ENCODE peak calls at places on chromosome 10, in seven cellular contexts. A is fibroblast of lung, L is GM12865, T is upper lobe of right lung, J is fibroblast of pulmonary artery, P is H1, R is astrocyte of the spinal cord. B is an unnamed sample.

GRCh38 chr10:102634696-102635095 is 9.6 kb upstream of the TRIM8 start:
- DNase-seq in A (no peak), L (no peak), T (no peak), J (no peak), P (no peak), R (no peak), B (no peak)

GRCh38 chr10:87705339-87705738 is 45.7 kb downstream of the PAPSS2 start:
- DNase-seq in A (peak; percentile 66), L (no peak), T (no peak), J (peak; percentile 41), P (no peak), R (peak; percentile 15), B (peak; percentile 41)

GRCh38 chr10:84177541-84178386 is 4.2 kb downstream of the GPR15LG start:
- DNase-seq in A (no peak), L (peak; percentile 78), T (no peak), J (no peak), P (no peak), R (no peak), B (no peak)

GRCh38 chr10:13810536-13810935 is 223.8 kb downstream of the PRPF18 start:
- DNase-seq in A (no peak), L (peak; percentile 53), T (no peak), J (no peak), P (no peak), R (no peak), B (no peak)

GRCh38 chr10:36738738-36739431 is 386.5 kb upstream of the ANKRD30A start:
- DNase-seq in A (no peak), L (no peak), T (no peak), J (no peak), P (no peak), R (no peak), B (no peak)

GRCh38 chr10:76492026-76492425 is 1060.6 kb downstream of the LRMDA start:
- DNase-seq in A (peak; percentile 100), L (no peak), T (no peak), J (peak; percentile 93), P (no peak), R (peak; percentile 95), B (peak; percentile 55)

GRCh38 chr10:5776881-5777197 is 36.4 kb downstream of the GDI2 start:
- DNase-seq in A (peak; percentile 81), L (no peak), T (no peak), J (peak; percentile 69), P (no peak), R (peak; percentile 68), B (peak; percentile 73)

GRCh38 chr10:25701651-25702050 is 232.4 kb upstream of the MYO3A start:
- DNase-seq in A (no peak), L (no peak), T (no peak), J (no peak), P (no peak), R (no peak), B (no peak)

GRCh38 chr10:30463944-30464451 is 30.0 kb downstream of the MAP3K8 start:
- DNase-seq in A (peak; percentile 41), L (no peak), T (no peak), J (no peak), P (no peak), R (peak; percentile 19), B (peak; percentile 8)

GRCh38 chr10:101716891-101717659 is 22.1 kb upstream of the FBXW4 start:
- DNase-seq in A (no peak), L (peak; percentile 23), T (no peak), J (no peak), P (peak; percentile 8), R (no peak), B (no peak)

GRCh38 chr10:91799580-91799975 is 1.4 kb downstream of the TNKS2 start:
- DNase-seq in A (peak; percentile 49), L (no peak), T (no peak), J (no peak), P (no peak), R (peak; percentile 31), B (peak; percentile 17)

GRCh38 chr10:119640875-119641526 is 10.2 kb upstream of the BAG3 start:
- DNase-seq in A (no peak), L (no peak), T (no peak), J (no peak), P (no peak), R (no peak), B (no peak)

GRCh38 chr10:47334627-47335026 is 12.4 kb downstream of the GDF2 start:
- DNase-seq in A (no peak), L (no peak), T (peak; percentile 26), J (no peak), P (no peak), R (no peak), B (no peak)

GRCh38 chr10:119500796-119501195 is 41.7 kb downstream of the RGS10 start:
- DNase-seq in A (no peak), L (no peak), T (no peak), J (no peak), P (no peak), R (no peak), B (no peak)

GRCh38 chr10:15201589-15202300 is 33.3 kb upstream of the NMT2 start:
- DNase-seq in A (peak; percentile 80), L (no peak), T (no peak), J (peak; percentile 30), P (no peak), R (peak; percentile 69), B (peak; percentile 55)

GRCh38 chr10:96072673-96073072 is 29.3 kb downstream of the CCNJ start:
- DNase-seq in A (peak; percentile 17), L (no peak), T (no peak), J (no peak), P (no peak), R (no peak), B (no peak)

GRCh38 chr10:48789861-48790739 is 105.4 kb downstream of the WDFY4 start:
- DNase-seq in A (no peak), L (no peak), T (no peak), J (no peak), P (no peak), R (no peak), B (no peak)
- H3K4me3 ChIP-seq in A (no peak overlapping the region), L (no peak overlapping the region), T (no peak overlapping the region), J (no peak overlapping the region), P (no peak overlapping the region), R (no peak overlapping the region), B (no peak overlapping the region)

DNA sequence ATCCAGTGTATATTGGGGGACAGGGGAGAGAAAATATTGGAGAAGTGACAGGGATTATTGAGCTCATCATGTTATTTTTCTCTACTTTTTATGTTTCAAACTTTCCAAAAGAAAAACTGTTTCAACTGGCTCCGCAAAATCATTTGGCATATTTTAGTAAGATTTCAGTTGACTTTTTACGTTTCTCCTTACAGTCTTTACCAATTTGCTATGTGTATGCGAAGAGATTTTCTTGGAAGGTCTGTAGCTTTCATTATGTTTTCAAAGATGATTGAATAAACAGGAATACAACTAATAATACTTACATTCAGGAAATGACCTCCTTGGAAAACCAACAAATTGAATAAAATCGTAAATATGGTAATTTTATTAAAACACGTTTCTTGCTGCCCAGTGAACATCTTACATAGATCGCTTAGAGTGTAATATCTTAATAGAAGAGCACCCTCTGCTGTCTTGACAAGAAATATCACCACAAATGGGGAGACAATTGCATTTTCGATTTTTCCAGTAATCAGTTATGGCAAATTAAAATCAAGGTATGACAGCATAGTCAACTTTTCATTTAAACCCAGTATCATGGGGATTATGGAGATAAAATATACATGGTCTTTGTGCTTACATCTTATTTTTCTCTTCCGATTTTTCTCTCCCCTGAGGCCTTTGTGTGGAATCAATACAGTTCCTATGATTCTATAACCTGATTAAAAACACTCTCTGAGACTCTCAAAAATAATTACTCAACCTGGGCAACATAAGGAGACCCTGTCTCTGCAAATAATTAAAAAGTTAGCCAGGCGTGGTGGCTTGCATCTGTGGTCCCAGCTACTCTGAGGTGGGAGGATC is 43.1 kb downstream of the MBL2 start:
- DNase-seq in A (peak; percentile 25), L (peak; percentile 13), T (no peak), J (peak; percentile 62), P (no peak), R (peak; percentile 51), B (peak; percentile 62)
- TF ChIP-seq CTCF in A (peak; percentile 36), L (peak; percentile 32), T (peak; percentile 58), J (peak; percentile 63), P (peak; percentile 28), R (peak; percentile 57), B (peak; percentile 39)

DNA sequence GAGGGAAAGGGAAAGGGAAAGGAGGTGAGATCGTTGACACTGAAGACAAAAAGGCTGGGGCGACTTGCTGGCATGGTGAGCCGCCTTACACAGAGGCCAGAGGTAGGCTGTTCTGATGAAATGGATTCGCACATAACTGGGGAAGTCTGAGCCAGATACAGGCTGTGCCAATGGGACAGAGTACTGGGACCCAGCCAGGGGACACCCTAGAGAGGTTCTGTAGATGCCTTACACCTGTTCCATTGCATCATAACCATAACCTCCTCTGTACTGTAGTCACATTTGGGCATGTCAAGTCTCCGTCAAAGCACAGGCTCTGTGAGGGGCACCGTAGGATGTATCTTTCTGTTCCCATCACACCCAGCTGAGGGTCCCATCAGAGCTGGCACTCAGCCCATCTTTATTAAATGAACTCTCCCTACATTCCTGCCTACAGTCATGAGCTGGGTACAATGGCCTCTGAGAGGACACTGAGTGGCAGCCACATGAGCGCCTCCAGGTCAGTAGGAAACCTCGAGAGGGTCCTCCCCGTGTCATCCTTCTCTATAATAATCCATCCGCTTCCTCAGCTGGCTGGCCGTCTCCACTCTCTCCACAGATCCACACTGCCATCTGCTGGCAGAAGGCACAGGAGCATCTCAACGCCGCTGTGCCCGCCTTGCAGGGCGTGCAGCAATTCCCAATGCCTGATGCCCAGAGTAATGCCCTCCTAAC is 71.2 kb downstream of the XPNPEP1 start:
- DNase-seq in A (peak; percentile 47), L (peak; percentile 75), T (peak; percentile 83), J (peak; percentile 80), P (peak; percentile 93), R (peak; percentile 64), B (peak; percentile 89)
- H3K4me3 ChIP-seq in A (no peak overlapping the region), L (no peak overlapping the region), T (no peak overlapping the region), J (no peak overlapping the region), P (no peak overlapping the region), R (no peak overlapping the region), B (no peak overlapping the region)

GRCh38 chr10:124644771-124645170 is 99.4 kb downstream of the FAM53B start:
- DNase-seq in A (no peak), L (no peak), T (no peak), J (no peak), P (no peak), R (no peak), B (no peak)
- TF ChIP-seq CTCF in A (no peak), L (no peak), T (no peak), J (no peak), P (peak; percentile 91), R (no peak), B (no peak)

DNA sequence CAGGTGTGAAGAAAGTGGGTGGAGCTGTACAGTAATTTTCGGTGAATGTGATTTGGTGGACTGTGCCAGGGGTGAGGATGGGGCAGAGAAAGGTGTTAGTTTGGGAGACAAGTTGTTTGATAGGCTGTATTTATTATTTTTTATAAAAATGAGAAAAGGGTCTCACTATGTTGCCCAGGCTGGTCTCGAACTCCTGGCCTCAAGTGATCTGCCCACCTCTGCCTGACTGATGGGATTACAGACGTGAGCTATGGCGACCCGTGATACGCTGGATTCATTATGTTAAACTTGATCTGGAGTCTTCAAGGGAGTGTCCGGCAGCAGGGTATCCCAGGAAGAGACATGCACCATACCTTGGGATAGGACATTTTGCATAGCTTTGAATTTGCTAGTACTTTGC is 1.3 kb downstream of the KAT6B start:
- DNase-seq in A (no peak), L (no peak), T (no peak), J (no peak), P (no peak), R (no peak), B (no peak)
- H3K4me3 ChIP-seq in A (peak overlapping the region; percentile 77), L (peak overlapping the region; percentile 91), T (peak overlapping the region; percentile 87), J (peak overlapping the region; percentile 67), P (peak overlapping the region; percentile 75), R (peak overlapping the region; percentile 73), B (peak overlapping the region; percentile 90)

GRCh38 chr10:124728071-124728829 is 15.9 kb downstream of the FAM53B start:
- DNase-seq in A (no peak), L (peak; percentile 61), T (peak; percentile 63), J (peak; percentile 85), P (no peak), R (no peak), B (no peak)
- TF ChIP-seq CTCF in A (no peak), L (no peak), T (no peak), J (no peak), P (no peak), R (no peak), B (no peak)